ENCODE peak calls at places on chromosome 5, in eight cellular contexts. O, X, H, N, J, I, Z and V are unnamed samples.

GRCh38 chr5:120140510-120140909 is 323.6 kb upstream of the PRR16 start:
- DNase-seq in O (no peak), H (no peak), J (no peak), Z (no peak), N (no peak), X (no peak), I (no peak), V (peak; percentile 29)

GRCh38 chr5:10724799-10725507 is 36.1 kb downstream of the DAP start:
- DNase-seq in J (peak; percentile 86), I (peak; percentile 97), H (no peak), O (peak; percentile 84), N (peak; percentile 23), Z (peak; percentile 68), X (peak; percentile 58), V (no peak)

GRCh38 chr5:39648539-39649200 is 223.9 kb upstream of the DAB2 start:
- DNase-seq in O (peak; percentile 46), J (no peak), Z (peak; percentile 32), X (no peak), N (no peak), I (peak; percentile 20), H (no peak), V (no peak)

GRCh38 chr5:149223081-149223848 is 48.4 kb upstream of the AFAP1L1 start:
- DNase-seq in N (no peak), Z (no peak), I (no peak), O (no peak), X (no peak), J (no peak), H (no peak), V (no peak)

GRCh38 chr5:59079622-59080620 is 497.0 kb downstream of the RAB3C start:
- DNase-seq in X (no peak), I (peak; percentile 69), H (no peak), J (no peak), Z (no peak), O (no peak), N (no peak), V (no peak)

GRCh38 chr5:147455321-147455720 is 54.5 kb downstream of the DPYSL3 start:
- DNase-seq in X (no peak), I (no peak), N (peak; percentile 76), J (no peak), H (no peak), Z (no peak), O (no peak), V (no peak)

GRCh38 chr5:149297340-149298023 is 25.8 kb downstream of the AFAP1L1 start:
- DNase-seq in I (no peak), X (no peak), O (no peak), J (no peak), N (no peak), Z (no peak), H (no peak), V (no peak)

GRCh38 chr5:73726071-73726470 is 100.1 kb downstream of the ARHGEF28 start:
- DNase-seq in O (no peak), Z (peak; percentile 20), J (no peak), H (no peak), X (no peak), I (no peak), N (no peak), V (no peak)

GRCh38 chr5:14399054-14399657 is 182.4 kb upstream of the OTULINL start:
- DNase-seq in H (no peak), J (peak; percentile 49), I (peak; percentile 73), X (no peak), Z (no peak), O (peak; percentile 53), N (no peak), V (peak; percentile 44)

GRCh38 chr5:98076501-98076900 is 697.0 kb upstream of the RGMB start:
- DNase-seq in O (no peak), J (no peak), X (no peak), Z (no peak), N (no peak), H (no peak), I (no peak), V (no peak)

GRCh38 chr5:169185626-169186025 is 115.3 kb downstream of the SLIT3 start:
- DNase-seq in Z (no peak), N (no peak), O (no peak), H (no peak), J (no peak), I (no peak), X (no peak), V (no peak)

GRCh38 chr5:132003982-132004381 is 7.5 kb downstream of the ACSL6 start:
- DNase-seq in O (no peak), J (no peak), I (no peak), N (no peak), H (no peak), X (no peak), Z (no peak), V (no peak)

GRCh38 chr5:132134384-132134783 is 60.8 kb downstream of the CSF2 start:
- DNase-seq in X (no peak), H (no peak), I (peak; percentile 36), J (no peak), O (peak; percentile 10), N (no peak), Z (no peak), V (no peak)

GRCh38 chr5:148659641-148660345 is 5.5 kb upstream of the HTR4 start:
- DNase-seq in I (no peak), J (peak; percentile 43), O (no peak), N (no peak), X (no peak), H (no peak), Z (no peak), V (no peak)

GRCh38 chr5:13625616-13626198 is 318.8 kb downstream of the DNAH5 start:
- DNase-seq in H (no peak), I (no peak), J (no peak), X (no peak), Z (no peak), N (no peak), O (no peak), V (no peak)

GRCh38 chr5:77986261-77986660 is 210.1 kb upstream of the TBCA start:
- DNase-seq in I (no peak), J (no peak), Z (no peak), N (no peak), X (no peak), O (no peak), H (no peak), V (no peak)

GRCh38 chr5:151686673-151687378 is at the start of gene SPARC:
- DNase-seq in I (peak; percentile 85), H (peak; percentile 81), X (peak; percentile 88), J (no peak), Z (peak; percentile 41), O (no peak), N (peak; percentile 85), V (no peak)
- TF ChIP-seq POLR2A in I (peak; percentile 100), H (peak; percentile 73), X (peak; percentile 87), J (no peak), Z (peak; percentile 8), O (no peak), N (peak; percentile 81), V (no peak)

GRCh38 chr5:128019391-128019790 is 64.2 kb upstream of the SLC12A2 start:
- DNase-seq in Z (no peak), X (no peak), H (no peak), I (no peak), O (no peak), J (no peak), N (no peak), V (no peak)
- TF ChIP-seq POLR2A in Z (no peak), X (no peak), H (no peak), I (no peak), O (no peak), J (no peak), N (no peak), V (no peak)

DNA sequence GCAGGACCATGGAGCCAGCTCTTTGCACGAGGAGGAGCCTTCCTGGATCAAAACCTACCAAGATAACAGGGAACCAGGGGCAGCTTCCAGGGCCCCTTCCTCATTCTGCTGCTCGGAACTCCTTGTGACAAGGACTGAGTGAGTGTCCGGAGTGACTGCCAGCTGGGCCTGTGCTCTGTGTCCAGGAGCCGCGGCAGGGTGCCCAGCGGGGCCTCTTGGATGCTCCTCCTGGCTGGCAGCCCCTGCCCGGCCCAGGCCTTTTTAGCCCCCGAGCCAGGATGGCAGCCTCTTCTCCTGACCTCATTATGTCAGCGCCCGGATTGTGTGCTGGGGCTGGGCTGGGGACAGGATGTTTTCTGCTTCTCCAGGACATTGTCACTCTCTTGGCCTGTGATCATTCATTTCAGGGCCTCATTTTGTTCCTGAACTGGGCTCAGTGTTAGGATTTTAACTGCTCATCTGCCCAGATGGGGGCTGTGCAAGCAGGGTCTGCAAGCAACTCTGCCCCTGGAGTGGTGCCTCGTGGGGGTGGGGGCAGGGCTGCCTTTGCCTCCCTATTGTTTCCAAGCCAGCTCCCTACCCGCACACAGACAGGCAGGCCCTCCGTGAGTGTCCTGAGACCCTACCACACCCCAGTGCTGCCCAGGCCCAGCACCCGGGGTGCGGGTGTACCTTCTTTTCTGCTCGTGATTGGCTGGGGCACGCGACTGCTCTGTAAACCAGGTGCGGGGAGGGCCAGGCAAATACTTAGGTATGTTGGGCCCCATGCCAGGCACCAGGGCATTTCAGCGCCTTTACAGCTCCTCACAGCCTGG is 161.6 kb downstream of the COL23A1 start:
- DNase-seq in H (peak; percentile 82), N (no peak), Z (peak; percentile 50), X (peak; percentile 74), O (no peak), I (no peak), J (no peak), V (no peak)
- TF ChIP-seq POLR2A in H (no peak), N (no peak), Z (no peak), X (no peak), O (no peak), I (no peak), J (no peak), V (no peak)

GRCh38 chr5:103256178-103256577 is 2.4 kb upstream of the MACIR start:
- DNase-seq in H (no peak), J (no peak), I (no peak), N (no peak), X (no peak), O (no peak), Z (no peak), V (no peak)

GRCh38 chr5:103260951-103261350 is 2.4 kb downstream of the MACIR start:
- DNase-seq in X (no peak), O (no peak), N (no peak), Z (no peak), I (no peak), H (no peak), J (no peak), V (peak; percentile 59)

GRCh38 chr5:103259705-103260355 is 1.3 kb downstream of the MACIR start:
- DNase-seq in H (no peak), X (no peak), J (peak; percentile 19), O (peak; percentile 28), N (no peak), Z (no peak), I (no peak), V (no peak)

GRCh38 chr5:103258957-103259704 is 568 bp downstream of the MACIR start:
- DNase-seq in N (peak; percentile 41), I (peak; percentile 66), H (peak; percentile 18), O (peak; percentile 42), J (peak; percentile 71), X (peak; percentile 94), Z (peak; percentile 54), V (peak; percentile 94)

DNA sequence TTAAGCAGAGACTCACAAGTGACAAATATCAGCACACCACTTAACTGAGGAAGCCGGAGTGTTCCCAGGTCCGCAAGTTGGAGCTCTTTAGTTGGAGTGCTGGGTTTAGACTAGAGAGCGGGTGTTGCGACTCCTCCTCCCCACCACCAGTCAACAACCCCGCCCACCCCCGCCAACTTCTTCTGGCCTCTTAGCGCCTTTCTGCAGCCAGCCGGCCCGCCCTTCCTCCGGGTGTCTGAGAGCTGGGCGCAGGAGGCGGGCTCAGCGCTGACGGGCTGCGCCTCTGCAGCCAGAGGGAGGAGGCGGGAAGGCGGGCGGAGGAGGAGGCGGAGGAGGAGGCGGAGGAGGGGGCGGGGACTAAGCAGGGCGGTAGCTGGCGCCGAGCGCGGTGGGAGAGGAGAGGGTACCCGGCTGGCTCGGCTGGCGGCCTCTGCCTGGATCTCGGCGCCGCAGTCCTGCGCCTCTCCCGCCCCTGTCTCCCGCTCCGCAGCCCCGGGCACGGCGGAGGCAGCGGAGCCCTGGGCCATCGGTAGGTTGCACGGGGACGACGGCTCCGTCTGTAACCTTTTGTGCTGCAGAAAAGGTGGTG is at the start of gene MACIR:
- DNase-seq in X (peak; percentile 96), O (peak; percentile 86), J (peak; percentile 88), Z (peak; percentile 97), N (peak; percentile 94), H (peak; percentile 91), I (peak; percentile 99), V (peak; percentile 98)
- TF ChIP-seq POLR2A in X (peak; percentile 73), O (peak; percentile 91), J (peak; percentile 82), Z (peak; percentile 78), N (no peak), H (no peak), I (peak; percentile 69), V (peak; percentile 84)